ENCODE peak calls at places on chromosomes 7 and 10, in four cellular contexts. L, E, B and R are unnamed samples.

GRCh38 chr7:636396-636795 is 90.1 kb upstream of the DNAAF5 start:
- DNase-seq in L (peak; percentile 79), E (peak; percentile 12), B (no peak), R (no peak)

GRCh38 chr10:4246881-4247358 is 461.9 kb upstream of the KLF6 start:
- DNase-seq in L (no peak), E (no peak), B (no peak), R (no peak)

GRCh38 chr10:119020627-119020946 is 8.9 kb upstream of the NANOS1 start:
- DNase-seq in L (no peak), E (no peak), B (no peak), R (no peak)

GRCh38 chr10:66931340-66931948 is 5.6 kb downstream of the LRRTM3 start:
- DNase-seq in L (peak; percentile 68), E (peak; percentile 43), B (peak; percentile 8), R (no peak)

GRCh38 chr10:121459765-121460453 is 138.3 kb downstream of the FGFR2 start:
- DNase-seq in L (no peak), E (no peak), B (no peak), R (no peak)

GRCh38 chr7:64314493-64315020 is 796 bp downstream of the ZNF736 start:
- DNase-seq in L (peak; percentile 14), E (no peak), B (no peak), R (no peak)

GRCh38 chr10:33571616-33572015 is 237.1 kb upstream of the NRP1 start:
- DNase-seq in L (no peak), E (no peak), B (no peak), R (no peak)

GRCh38 chr10:23362879-23363787 is 18.5 kb upstream of the C10orf67 start:
- DNase-seq in L (no peak), E (no peak), B (no peak), R (no peak)

GRCh38 chr7:132249591-132249971 is 326.7 kb downstream of the PLXNA4 start:
- DNase-seq in L (peak; percentile 24), E (peak; percentile 64), B (no peak), R (peak; percentile 56)

GRCh38 chr10:115818015-115818414 is 455.0 kb downstream of the GFRA1 start:
- DNase-seq in L (no peak), E (no peak), B (no peak), R (no peak)

GRCh38 chr10:86659161-86659691 is 4.9 kb downstream of the OPN4 start:
- DNase-seq in L (no peak), E (no peak), B (no peak), R (no peak)

GRCh38 chr7:74183142-74183541 is 9.0 kb downstream of the EIF4H start:
- DNase-seq in L (no peak), E (no peak), B (no peak), R (no peak)

GRCh38 chr10:73762915-73763314 is 18.7 kb downstream of the SEC24C start:
- DNase-seq in L (no peak), E (no peak), B (no peak), R (no peak)

GRCh38 chr10:88245974-88246511 is 337.1 kb downstream of the RNLS start:
- DNase-seq in L (no peak), E (no peak), B (no peak), R (no peak)

GRCh38 chr10:105743343-105744056 is 1102.4 kb downstream of the SORCS3 start:
- DNase-seq in L (no peak), E (no peak), B (no peak), R (no peak)

GRCh38 chr10:132498562-132499366 is 38.8 kb upstream of the INPP5A start:
- DNase-seq in L (no peak), E (no peak), B (no peak), R (no peak)

GRCh38 chr10:123972481-123973401 is 81.1 kb upstream of the CPXM2 start:
- DNase-seq in L (no peak), E (no peak), B (no peak), R (peak; percentile 80)

DNA sequence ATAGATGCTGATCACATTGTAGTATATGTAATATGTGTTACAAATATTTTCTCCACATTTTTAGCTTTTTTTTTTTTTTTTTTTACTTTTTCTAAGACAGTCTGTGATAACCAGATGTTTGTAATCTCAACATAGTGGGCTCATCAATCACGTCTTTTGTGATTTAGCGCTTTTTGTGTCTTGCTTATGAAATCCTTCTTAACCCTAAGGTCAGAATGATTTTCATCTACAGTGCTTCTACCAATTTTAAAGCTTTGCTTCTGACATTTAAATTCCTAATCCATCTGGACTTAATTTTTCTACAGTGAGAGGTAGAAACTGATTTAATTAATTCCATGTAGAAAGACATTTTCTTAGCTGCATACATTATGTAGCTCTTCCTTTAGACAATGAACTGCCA is 626.4 kb downstream of the TNS3 start:
- DNase-seq in L (no peak), E (no peak), B (no peak), R (no peak)
- TF ChIP-seq GABPA in L (no peak), E (no peak), B (no peak), R (no peak)

GRCh38 chr10:80581469-80581835 is 43.8 kb downstream of the SH2D4B start:
- DNase-seq in L (no peak), E (no peak), B (no peak), R (no peak)
- TF ChIP-seq ATF3 in L (no peak), E (no peak), B (no peak), R (no peak)

DNA sequence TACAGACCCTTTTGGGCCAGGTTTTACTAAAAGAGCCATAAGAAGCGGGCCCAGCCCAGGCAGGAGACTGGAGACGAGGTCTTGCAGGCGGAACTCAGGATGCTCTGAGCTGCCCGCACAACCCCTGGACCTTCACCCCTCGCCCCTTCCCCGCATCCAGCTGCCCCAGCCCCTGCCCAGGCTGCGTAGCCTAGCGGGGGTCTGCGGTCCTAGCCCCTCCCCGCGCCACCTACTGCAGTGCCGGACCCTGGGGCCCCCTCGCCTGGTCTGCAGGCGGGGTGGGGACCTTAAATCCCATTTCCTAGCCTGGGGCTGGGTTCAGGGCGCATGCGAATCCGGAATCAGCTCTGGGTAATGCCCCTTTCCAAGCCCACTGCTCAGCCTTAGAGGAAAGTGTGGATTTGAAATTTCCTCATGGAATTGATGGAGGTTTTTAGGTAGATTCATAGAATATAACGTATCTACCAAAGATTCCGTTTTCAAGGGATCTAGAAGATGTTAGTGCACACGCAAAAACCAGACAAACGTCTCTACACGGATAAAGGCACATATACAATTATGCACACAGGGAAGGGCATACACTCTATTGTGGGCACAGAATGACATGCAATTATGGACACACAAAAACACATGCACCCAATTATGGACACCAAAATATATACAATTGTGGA is 568 bp upstream of the HOXA3 start:
- DNase-seq in L (no peak), E (no peak), B (no peak), R (peak; percentile 53)
- TF ChIP-seq GABPA in L (no peak), E (no peak), B (no peak), R (no peak)

GRCh38 chr7:7773334-7774308 is 55.2 kb upstream of the RPA3 start:
- DNase-seq in L (no peak), E (no peak), B (peak; percentile 47), R (no peak)
- TF ChIP-seq ATF3 in L (no peak), E (no peak), B (no peak), R (no peak)